ENCODE peak calls at places on chromosomes 3 and 15, in ten cellular contexts. K is MCF 10A; H is CD4-positive, alpha-beta T cell; O is CD8-positive, alpha-beta T cell; V is heart left ventricle; I is HFFc6; Z is pancreas; Y is WERI-Rb-1; C is Peyer's patch; L is GM10248. Q is an unnamed sample.

GRCh38 chr3:135267487-135267886 is 472.4 kb downstream of the EPHB1 start:
- DNase-seq in K (no peak), H (no peak), O (no peak), V (no peak), I (no peak), Z (no peak), Y (no peak), C (no peak), L (no peak), Q (no peak)

GRCh38 chr3:153528473-153528872 is 366.4 kb downstream of the RAP2B start:
- DNase-seq in K (no peak), H (no peak), O (no peak), V (no peak), I (no peak), Z (no peak), Y (no peak), C (no peak), L (no peak), Q (no peak)

GRCh38 chr3:132160218-132160617 is 125.4 kb upstream of the CPNE4 start:
- DNase-seq in K (no peak), H (no peak), O (no peak), V (no peak), I (no peak), Z (no peak), Y (no peak), C (no peak), L (no peak), Q (no peak)

GRCh38 chr15:60589253-60589652 is 110.3 kb upstream of the ICE2 start:
- DNase-seq in K (no peak), H (no peak), O (peak), V (no peak), I (no peak), Z (no peak), Y (peak), C (peak), L (no peak), Q (no peak)

GRCh38 chr3:124995460-124995994 is 60.3 kb downstream of the HEG1 start:
- DNase-seq in K (peak), H (peak), O (peak), V (peak), I (peak), Z (peak), Y (peak), C (peak), L (peak), Q (no peak)

GRCh38 chr3:46736006-46736872 is 18.6 kb upstream of the PRSS50 start:
- DNase-seq in K (no peak), H (no peak), O (no peak), V (no peak), I (no peak), Z (no peak), Y (no peak), C (peak), L (no peak), Q (no peak)

GRCh38 chr3:100264242-100264641 is 3.5 kb downstream of the TBC1D23 start:
- DNase-seq in K (no peak), H (no peak), O (no peak), V (no peak), I (no peak), Z (no peak), Y (no peak), C (no peak), L (no peak), Q (no peak)

GRCh38 chr3:66425032-66425431 is 75.8 kb downstream of the LRIG1 start:
- DNase-seq in K (no peak), H (no peak), O (no peak), V (peak), I (no peak), Z (peak), Y (no peak), C (no peak), L (no peak), Q (no peak)

DNA sequence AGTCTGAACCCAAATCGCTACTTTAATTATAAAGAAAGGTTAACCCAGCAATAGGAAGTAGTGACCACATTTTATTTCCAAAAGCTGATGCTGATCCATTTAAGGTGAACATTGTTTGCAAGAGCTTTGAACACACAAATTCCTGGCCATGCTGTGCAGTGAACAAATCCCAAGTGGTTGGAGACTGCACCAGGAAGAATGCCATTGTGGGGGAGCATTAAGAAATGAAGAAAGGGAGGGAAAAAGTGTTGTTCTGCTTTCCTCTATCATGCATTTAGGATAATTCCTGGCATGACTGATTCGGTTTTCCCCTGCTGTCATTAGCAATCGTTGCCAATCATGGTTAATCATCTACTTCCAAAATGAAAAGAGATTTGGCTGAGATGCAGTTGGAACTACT is 73.8 kb upstream of the ZPLD1 start:
- DNase-seq in K (no peak), H (no peak), O (no peak), V (no peak), I (no peak), Z (no peak), Y (no peak), C (no peak), L (no peak), Q (no peak)
- TF ChIP-seq CTCF in K (no peak), H (no peak), O (no peak), V (no peak), I (no peak), Z (no peak), Y (no peak), C (no peak), L (no peak), Q (no peak)

GRCh38 chr3:120418866-120419490 is 31.8 kb downstream of the FSTL1 start:
- DNase-seq in K (peak), H (no peak), O (no peak), V (peak), I (no peak), Z (peak), Y (peak), C (peak), L (peak), Q (no peak)
- TF ChIP-seq CTCF in K (peak), H (no peak), O (no peak), V (peak), I (peak), Z (no peak), Y (peak), C (peak), L (peak), Q (peak)

GRCh38 chr15:57746752-57747151 is 40.2 kb downstream of the POLR2M start:
- DNase-seq in K (no peak), H (no peak), O (no peak), V (no peak), I (no peak), Z (no peak), Y (no peak), C (no peak), L (no peak), Q (no peak)

GRCh38 chr15:57747206-57747605 is 40.7 kb downstream of the POLR2M start:
- DNase-seq in K (no peak), H (no peak), O (no peak), V (no peak), I (no peak), Z (no peak), Y (no peak), C (no peak), L (peak), Q (no peak)

GRCh38 chr15:57752426-57752825 is 45.9 kb downstream of the POLR2M start:
- DNase-seq in K (no peak), H (no peak), O (no peak), V (peak), I (no peak), Z (no peak), Y (no peak), C (no peak), L (no peak), Q (no peak)

GRCh38 chr15:57752840-57753239 is 46.3 kb downstream of the POLR2M start:
- DNase-seq in K (no peak), H (no peak), O (no peak), V (no peak), I (no peak), Z (no peak), Y (no peak), C (no peak), L (no peak), Q (no peak)

GRCh38 chr15:57751177-57751800 is 44.8 kb downstream of the POLR2M start:
- DNase-seq in K (peak), H (no peak), O (no peak), V (no peak), I (peak), Z (no peak), Y (no peak), C (no peak), L (peak), Q (no peak)
- TF ChIP-seq CTCF in K (peak), H (no peak), O (no peak), V (peak), I (peak), Z (no peak), Y (peak), C (peak), L (peak), Q (peak)

DNA sequence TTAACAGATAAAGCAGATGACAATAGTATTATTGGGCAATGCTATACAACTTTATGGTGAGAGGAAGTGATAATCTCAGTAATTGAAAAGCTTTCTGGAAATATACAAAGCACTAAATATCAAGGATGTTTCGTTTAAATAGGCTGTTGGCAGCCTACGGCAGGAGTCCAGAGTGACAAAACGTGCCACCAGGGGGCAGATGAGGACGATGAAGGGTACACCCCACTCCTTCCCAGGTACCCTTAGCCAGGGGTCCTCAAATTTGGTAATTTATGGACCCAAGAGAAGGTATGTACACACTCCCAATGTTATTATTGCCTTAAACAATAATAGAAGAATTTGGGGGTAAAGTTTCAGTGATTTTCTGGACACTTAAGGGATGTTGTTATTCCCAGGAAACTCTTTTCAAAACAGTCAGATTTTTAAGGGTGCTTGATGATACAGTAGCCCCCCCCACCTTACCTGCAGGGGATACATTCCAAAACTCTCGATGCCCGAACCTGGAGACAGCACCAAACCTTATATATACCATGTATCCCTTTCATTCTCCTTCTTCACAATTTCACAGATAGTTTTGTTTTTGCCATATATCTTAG is 1.4 kb upstream of the MAGEL2 start:
- DNase-seq in K (no peak), H (no peak), O (no peak), V (no peak), I (no peak), Z (peak), Y (peak), C (peak), L (no peak), Q (no peak)
- TF ChIP-seq CTCF in K (peak), H (peak), O (no peak), V (peak), I (peak), Z (peak), Y (peak), C (peak), L (peak), Q (peak)